ENCODE peak calls at places on chromosome 2, in nine cellular contexts. X, A, T, O, C, F, M, R and B are unnamed samples.

GRCh38 chr2:204890680-204891079 is 345.4 kb downstream of the PARD3B start:
- DNase-seq in O (no peak), X (no peak), A (no peak), M (no peak), F (no peak), R (no peak), T (no peak), C (no peak), B (no peak)

GRCh38 chr2:11500702-11501303 is 33.0 kb upstream of the GREB1 start:
- DNase-seq in T (no peak), O (no peak), A (no peak), C (no peak), R (no peak), M (no peak), X (no peak), F (no peak), B (no peak)

GRCh38 chr2:8684421-8684884 is 2.6 kb downstream of the ID2 start:
- DNase-seq in A (peak), M (no peak), F (no peak), R (no peak), X (no peak), O (no peak), T (peak), C (peak), B (no peak)

GRCh38 chr2:161005170-161005569 is 155.1 kb upstream of the TANK start:
- DNase-seq in R (no peak), T (no peak), M (no peak), X (no peak), C (no peak), O (no peak), F (no peak), A (no peak), B (no peak)

GRCh38 chr2:42010743-42011298 is 37.0 kb upstream of the PKDCC start:
- DNase-seq in F (no peak), M (peak), A (no peak), T (no peak), R (no peak), X (no peak), C (no peak), O (no peak), B (no peak)

GRCh38 chr2:85433511-85434089 is 15.1 kb downstream of the SH2D6 start:
- DNase-seq in C (no peak), T (no peak), M (peak), O (no peak), F (peak), R (no peak), X (no peak), A (no peak), B (no peak)

GRCh38 chr2:64422466-64422865 is 31.5 kb upstream of the LGALSL start:
- DNase-seq in T (no peak), F (no peak), A (no peak), O (no peak), M (no peak), X (no peak), C (no peak), R (no peak), B (no peak)

GRCh38 chr2:43074592-43075053 is 151.8 kb downstream of the ZFP36L2 start:
- DNase-seq in C (no peak), O (no peak), F (no peak), M (no peak), X (no peak), T (no peak), R (no peak), A (no peak), B (no peak)

GRCh38 chr2:39778233-39778632 is 825 bp downstream of the THUMPD2 start:
- DNase-seq in X (no peak), A (no peak), C (peak), M (no peak), R (no peak), T (no peak), O (no peak), F (no peak), B (no peak)

GRCh38 chr2:64354857-64355680 is 98.9 kb upstream of the LGALSL start:
- DNase-seq in O (no peak), T (no peak), R (no peak), C (peak), A (no peak), F (no peak), M (peak), X (no peak), B (no peak)

GRCh38 chr2:120798569-120799215 is 63.0 kb downstream of the GLI2 start:
- DNase-seq in T (no peak), X (no peak), O (no peak), A (no peak), R (no peak), C (no peak), M (no peak), F (no peak), B (no peak)

GRCh38 chr2:235270951-235271350 is 222.9 kb upstream of the AGAP1 start:
- DNase-seq in X (no peak), A (no peak), T (peak), O (no peak), F (no peak), C (peak), M (peak), R (no peak), B (no peak)

GRCh38 chr2:231965118-231965517 is 3.6 kb downstream of the DIS3L2 start:
- DNase-seq in C (peak), M (no peak), O (no peak), A (no peak), X (no peak), R (no peak), T (peak), F (no peak), B (no peak)

GRCh38 chr2:75920721-75921551 is 210.2 kb upstream of the GCFC2 start:
- DNase-seq in M (no peak), A (no peak), C (no peak), T (no peak), F (no peak), O (no peak), R (no peak), X (no peak), B (no peak)

GRCh38 chr2:194819367-194819766 is 837.7 kb upstream of the SLC39A10 start:
- DNase-seq in T (no peak), O (no peak), A (no peak), F (no peak), R (no peak), C (no peak), X (no peak), M (peak), B (no peak)

GRCh38 chr2:185201063-185201462 is 537.5 kb upstream of the FSIP2 start:
- DNase-seq in F (no peak), M (no peak), R (no peak), A (no peak), O (no peak), X (no peak), C (no peak), T (no peak), B (no peak)

GRCh38 chr2:1979101-1979500 is 234.8 kb upstream of the PXDN start:
- DNase-seq in R (no peak), A (no peak), X (no peak), F (no peak), T (no peak), C (no peak), O (peak), M (no peak), B (no peak)

GRCh38 chr2:229098810-229099209 is 172.3 kb downstream of the PID1 start:
- DNase-seq in A (no peak), O (no peak), F (no peak), R (no peak), C (no peak), T (no peak), X (no peak), M (no peak), B (no peak)

GRCh38 chr2:190637903-190638618 is 10.8 kb upstream of the NAB1 start:
- DNase-seq in R (no peak), X (no peak), A (no peak), M (no peak), F (peak), C (no peak), O (no peak), T (no peak), B (no peak)

GRCh38 chr2:45941758-45942738 is 290.6 kb downstream of the PRKCE start:
- DNase-seq in M (no peak), F (no peak), O (no peak), X (no peak), R (no peak), A (no peak), T (no peak), C (no peak), B (no peak)

GRCh38 chr2:41737888-41738287 is 309.9 kb upstream of the PKDCC start:
- DNase-seq in A (no peak), C (no peak), M (no peak), F (no peak), R (no peak), O (no peak), T (no peak), X (no peak), B (no peak)

GRCh38 chr2:74399785-74400184 is 19.7 kb upstream of the DCTN1 start:
- DNase-seq in O (no peak), M (peak), X (no peak), T (peak), A (no peak), R (peak), C (peak), F (no peak), B (no peak)